ENCODE peak calls at places on chromosomes 11 and 22, in ten cellular contexts. X is CD8-positive, alpha-beta T cell; I is kidney; D is naive thymus-derived CD4-positive, alpha-beta T cell; O is neuronal stem cell; G is cardiac muscle cell; U is psoas muscle; T is pancreas; Z is SJSA1; S is CD8-positive, alpha-beta memory T cell. Q is an unnamed sample. For H3K4me1, the result is how much of the 10 kb centered on the place peaks cover.

GRCh38 chr11:78542007-78542406 is 32.7 kb downstream of the NARS2 start:
- DNase-seq in Z (peak), G (no peak), X (no peak), U (no peak), S (no peak), O (no peak), T (no peak), I (no peak), D (no peak), Q (no peak)

GRCh38 chr22:44881624-44882023 is 128.2 kb downstream of the PHF21B start:
- DNase-seq in I (peak), U (peak), T (no peak), O (no peak), D (no peak), S (no peak), Z (no peak), X (no peak), G (no peak), Q (no peak)

GRCh38 chr11:102891736-102892135 is 17.0 kb upstream of the MMP12 start:
- DNase-seq in T (no peak), I (no peak), G (no peak), D (no peak), U (no peak), O (no peak), S (no peak), Z (no peak), X (no peak), Q (no peak)

GRCh38 chr11:69666261-69666660 is 8.9 kb downstream of the LTO1 start:
- DNase-seq in T (no peak), D (no peak), I (peak), Z (no peak), S (no peak), O (no peak), G (no peak), X (no peak), U (peak), Q (no peak)

GRCh38 chr11:93196816-93197382 is 892 bp downstream of the SLC36A4 start:
- DNase-seq in S (no peak), G (no peak), I (no peak), O (no peak), Z (peak), U (no peak), D (peak), X (no peak), T (no peak), Q (no peak)

GRCh38 chr11:75919525-75919924 is 104.5 kb downstream of the UVRAG start:
- DNase-seq in X (no peak), G (no peak), D (no peak), U (peak), Z (no peak), O (no peak), T (no peak), S (no peak), I (no peak), Q (no peak)

GRCh38 chr22:24512043-24512442 is 16.9 kb downstream of the UPB1 start:
- DNase-seq in X (no peak), I (peak), O (no peak), U (no peak), G (no peak), Z (no peak), D (no peak), S (no peak), T (no peak), Q (no peak)

GRCh38 chr11:44427432-44427831 is 117.5 kb upstream of the ALX4 start:
- DNase-seq in Z (no peak), O (no peak), U (no peak), D (no peak), X (no peak), I (no peak), T (no peak), G (peak), S (no peak), Q (no peak)

GRCh38 chr11:1930448-1930802 is 10.9 kb downstream of the TNNT3 start:
- DNase-seq in T (no peak), U (peak), X (no peak), I (no peak), S (no peak), O (no peak), Z (no peak), G (no peak), D (no peak), Q (no peak)

GRCh38 chr22:47663615-47664605 is 901.5 kb downstream of the TBC1D22A start:
- DNase-seq in O (no peak), X (no peak), I (no peak), U (no peak), G (no peak), S (no peak), Z (no peak), D (no peak), T (no peak), Q (no peak)

GRCh38 chr11:128125723-128126122 is 461.6 kb downstream of the ETS1 start:
- DNase-seq in S (no peak), I (no peak), D (no peak), X (no peak), U (no peak), T (no peak), Z (no peak), O (no peak), G (no peak), Q (no peak)

GRCh38 chr22:28904211-28904808 is 20.9 kb downstream of the ZNRF3 start:
- DNase-seq in U (no peak), D (no peak), S (no peak), T (no peak), X (no peak), Z (peak), G (no peak), O (no peak), I (no peak), Q (no peak)

DNA sequence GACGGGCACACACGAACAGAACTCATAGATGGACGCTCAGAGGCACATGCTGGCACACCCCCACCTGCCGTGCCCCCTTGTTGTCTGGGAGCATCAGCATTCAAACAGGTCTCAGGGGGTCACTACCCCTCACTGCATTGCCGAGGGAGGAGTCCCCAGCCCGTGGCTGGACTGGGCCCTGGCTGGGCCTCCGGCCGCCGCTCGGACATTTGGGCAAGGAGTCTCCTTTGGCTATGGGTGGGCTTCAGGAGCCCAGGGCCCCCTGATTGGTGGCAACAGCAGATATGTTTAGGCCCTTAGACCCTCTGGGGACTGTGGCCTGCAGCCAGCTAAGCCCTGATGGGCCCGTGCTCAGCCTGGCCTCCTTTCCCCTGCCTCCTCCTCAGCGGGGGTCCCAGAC is 41.9 kb downstream of the FLRT1 start:
- DNase-seq in S (no peak), X (no peak), O (no peak), U (no peak), D (no peak), T (no peak), G (no peak), Z (no peak), I (no peak), Q (no peak)
- H3K4me3 ChIP-seq in S (no peak), X (no peak), O (no peak), U (no peak), D (no peak), T (no peak), G (no peak), Z (no peak), I (no peak), Q (no peak)

GRCh38 chr11:114367244-114367957 is 32.9 kb downstream of the C11orf71 start:
- DNase-seq in I (no peak), D (no peak), Z (peak), U (no peak), S (no peak), X (no peak), T (no peak), G (no peak), O (no peak), Q (no peak)
- H3K27ac ChIP-seq in I (no peak), D (no peak), Z (peak), U (no peak), S (no peak), X (no peak), T (no peak), G (no peak), O (no peak), Q (no peak)

GRCh38 chr11:81749245-81749644 is 984.4 kb downstream of the FAM181B start:
- DNase-seq in G (no peak), Z (no peak), U (no peak), T (no peak), I (no peak), D (no peak), X (no peak), O (no peak), S (no peak), Q (no peak)

DNA sequence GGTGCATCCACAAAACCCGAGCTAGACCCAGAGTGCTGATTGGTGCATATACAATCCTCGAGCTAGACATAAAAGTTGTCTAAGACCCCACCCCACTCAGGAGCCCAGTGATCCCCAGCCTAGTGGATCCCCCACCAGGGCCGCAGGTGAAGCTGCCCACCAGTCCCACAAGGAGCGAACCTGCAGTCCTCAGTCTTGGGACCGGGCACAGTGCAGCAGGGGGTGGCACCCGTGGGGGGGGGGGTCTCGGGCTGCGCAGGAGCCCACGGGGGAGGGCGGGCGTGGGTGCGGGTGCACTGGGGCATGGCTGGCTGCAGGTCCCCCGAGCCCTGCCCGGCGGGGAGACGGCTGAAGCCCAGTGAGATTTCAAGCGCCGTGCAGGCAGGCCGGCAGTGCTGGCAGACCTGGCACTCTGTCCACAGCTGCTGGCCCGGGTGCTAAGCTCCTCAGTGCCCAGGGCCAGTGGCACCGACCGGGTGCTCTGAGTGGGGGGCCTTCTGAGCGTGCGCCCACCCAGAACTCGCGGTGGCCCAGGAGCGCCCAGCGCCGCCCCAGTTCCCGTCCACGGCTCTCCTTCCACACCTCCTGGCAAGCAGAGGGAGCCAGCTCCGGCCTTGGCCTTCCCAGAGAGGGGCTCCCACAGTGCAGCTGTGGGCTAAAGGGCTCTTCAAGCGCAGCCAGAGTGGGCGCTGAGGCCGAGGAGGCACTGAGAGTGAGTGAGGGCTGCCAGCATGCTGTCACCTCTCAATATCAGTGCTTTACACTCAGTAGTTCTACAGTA is 989.1 kb downstream of the FAM181B start:
- DNase-seq in X (no peak), D (no peak), G (no peak), O (no peak), I (peak), Z (no peak), T (no peak), S (no peak), U (peak), Q (no peak)
- H3K4me1 ChIP-seq in X (under half), D (under half), G (under half), O (under half), I (under half), Z (under half), T (under half), S (under half), U (under half), Q (under half)

GRCh38 chr11:117458275-117459120 is 130.8 kb downstream of the CEP164 start:
- DNase-seq in T (no peak), U (no peak), D (no peak), O (no peak), X (no peak), Z (no peak), I (no peak), S (no peak), G (no peak), Q (no peak)
- H3K4me3 ChIP-seq in T (no peak), U (no peak), D (no peak), O (no peak), X (no peak), Z (no peak), I (no peak), S (no peak), G (no peak), Q (no peak)

GRCh38 chr22:30390974-30391691 is 3.9 kb upstream of the RNF215 start:
- DNase-seq in O (no peak), T (peak), G (peak), I (peak), X (peak), U (peak), D (peak), Z (peak), S (peak), Q (no peak)
- H3K27ac ChIP-seq in O (no peak), T (no peak), G (no peak), I (no peak), X (no peak), U (no peak), D (peak), Z (no peak), S (no peak), Q (no peak)

GRCh38 chr22:22927196-22927887 is 39.7 kb downstream of the IGLL5 start:
- DNase-seq in G (no peak), U (peak), T (no peak), D (no peak), S (no peak), I (peak), X (no peak), O (no peak), Z (no peak), Q (no peak)

GRCh38 chr22:22929381-22930221 is 42.0 kb downstream of the IGLL5 start:
- DNase-seq in T (no peak), G (no peak), O (no peak), S (no peak), U (peak), I (peak), X (no peak), Z (no peak), D (no peak), Q (no peak)

GRCh38 chr22:22928666-22929380 is 41.2 kb downstream of the IGLL5 start:
- DNase-seq in X (peak), G (no peak), I (peak), S (peak), D (no peak), U (peak), O (no peak), Z (peak), T (no peak), Q (no peak)

GRCh38 chr22:22926359-22927195 is 39.0 kb downstream of the IGLL5 start:
- DNase-seq in G (no peak), T (no peak), D (no peak), U (no peak), X (no peak), Z (no peak), I (peak), O (no peak), S (no peak), Q (no peak)

GRCh38 chr22:22927888-22928665 is 40.5 kb downstream of the IGLL5 start:
- DNase-seq in I (no peak), G (no peak), U (peak), X (no peak), O (no peak), S (no peak), T (no peak), D (no peak), Z (no peak), Q (no peak)
- H3K4me1 ChIP-seq in I (under half), G (under half), U (under half), X (under half), O (under half), S (under half), T (under half), D (under half), Z (under half), Q (under half)

Q was measured in esophagus squamous epithelium.